ENCODE peak calls at places on chromosome 2, in six cellular contexts. O, H, L, T, Q and K are unnamed samples.

GRCh38 chr2:47531378-47532042 is 128.6 kb downstream of the MSH2 start:
- DNase-seq in O (no peak), H (no peak), L (no peak), T (no peak), Q (no peak), K (no peak)

GRCh38 chr2:67259581-67260347 is 137.4 kb upstream of the ETAA1 start:
- DNase-seq in O (no peak), H (peak; percentile 40), L (peak; percentile 95), T (peak; percentile 33), Q (no peak), K (no peak)

GRCh38 chr2:210633699-210634098 is 77.3 kb downstream of the CPS1 start:
- DNase-seq in O (no peak), H (no peak), L (no peak), T (no peak), Q (no peak), K (no peak)

GRCh38 chr2:165682546-165682945 is 111.5 kb downstream of the GALNT3 start:
- DNase-seq in O (peak; percentile 22), H (no peak), L (no peak), T (no peak), Q (no peak), K (no peak)

GRCh38 chr2:27652790-27653189 is 10.6 kb downstream of the SUPT7L start:
- DNase-seq in O (no peak), H (no peak), L (no peak), T (no peak), Q (no peak), K (no peak)

GRCh38 chr2:143375376-143375880 is 246.2 kb downstream of the ARHGAP15 start:
- DNase-seq in O (no peak), H (no peak), L (no peak), T (no peak), Q (no peak), K (no peak)

GRCh38 chr2:175535631-175536030 is 354.1 kb upstream of the ATP5MC3 start:
- DNase-seq in O (no peak), H (no peak), L (no peak), T (no peak), Q (no peak), K (no peak)

GRCh38 chr2:16262516-16263178 is 322.3 kb downstream of the MYCN start:
- DNase-seq in O (peak; percentile 87), H (no peak), L (no peak), T (no peak), Q (no peak), K (no peak)

GRCh38 chr2:195967336-195967735 is 101.3 kb downstream of the DNAH7 start:
- DNase-seq in O (no peak), H (no peak), L (no peak), T (no peak), Q (no peak), K (no peak)

GRCh38 chr2:29634918-29635317 is 286.5 kb downstream of the ALK start:
- DNase-seq in O (no peak), H (no peak), L (no peak), T (no peak), Q (no peak), K (no peak)

GRCh38 chr2:65800998-65801397 is 368.6 kb upstream of the SPRED2 start:
- DNase-seq in O (peak; percentile 11), H (peak; percentile 76), L (peak; percentile 41), T (no peak), Q (no peak), K (no peak)

GRCh38 chr2:240642806-240643092 is 17.5 kb downstream of the GPR35 start:
- DNase-seq in O (no peak), H (no peak), L (no peak), T (no peak), Q (no peak), K (no peak)

GRCh38 chr2:69645926-69646325 is 2.4 kb upstream of the AAK1 start:
- DNase-seq in O (no peak), H (no peak), L (no peak), T (no peak), Q (no peak), K (no peak)

GRCh38 chr2:42522035-42522434 is 28.3 kb upstream of the KCNG3 start:
- DNase-seq in O (no peak), H (no peak), L (no peak), T (no peak), Q (no peak), K (no peak)

GRCh38 chr2:100624536-100624935 is 61.7 kb downstream of the PDCL3 start:
- DNase-seq in O (no peak), H (no peak), L (no peak), T (no peak), Q (no peak), K (no peak)

GRCh38 chr2:28687181-28687580 is 64.4 kb upstream of the PPP1CB start:
- DNase-seq in O (no peak), H (no peak), L (no peak), T (no peak), Q (no peak), K (no peak)

GRCh38 chr2:158042666-158043065 is 59.0 kb upstream of the UPP2 start:
- DNase-seq in O (no peak), H (no peak), L (no peak), T (no peak), Q (no peak), K (no peak)

DNA sequence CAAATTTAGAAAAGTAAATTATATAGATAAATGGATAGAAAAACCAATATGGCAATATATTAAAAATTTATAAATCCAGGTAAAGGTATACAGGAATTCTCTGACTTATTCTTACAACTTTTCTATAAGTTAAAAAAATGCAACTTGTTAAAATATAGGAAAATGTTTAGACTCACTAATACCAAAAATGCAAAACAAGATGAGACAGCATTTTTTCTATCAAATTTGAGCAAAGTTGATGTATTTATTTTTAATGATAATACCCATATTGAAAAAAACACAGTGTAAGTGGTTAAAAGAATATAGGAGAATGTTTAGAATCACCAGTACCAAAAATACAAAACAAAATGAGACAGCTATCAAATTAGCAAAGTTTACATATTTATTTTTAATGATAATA is 35.7 kb downstream of the OSGEPL1 start:
- DNase-seq in O (no peak), H (no peak), L (no peak), T (no peak), Q (no peak), K (no peak)
- H3K4me3 ChIP-seq in O (no peak overlapping the region), H (no peak overlapping the region), L (no peak overlapping the region), T (no peak overlapping the region), Q (no peak overlapping the region), K (no peak overlapping the region)

GRCh38 chr2:89848114-89848513 is 1156.6 kb downstream of the RPIA start:
- DNase-seq in O (no peak), H (no peak), L (no peak), T (no peak), Q (no peak), K (no peak)

GRCh38 chr2:89848763-89849162 is 1157.3 kb downstream of the RPIA start:
- DNase-seq in O (no peak), H (no peak), L (no peak), T (no peak), Q (no peak), K (no peak)

GRCh38 chr2:89842180-89842908 is 1150.9 kb downstream of the RPIA start:
- DNase-seq in O (no peak), H (no peak), L (no peak), T (no peak), Q (no peak), K (no peak)

GRCh38 chr2:89844221-89844943 is 1152.9 kb downstream of the RPIA start:
- DNase-seq in O (no peak), H (no peak), L (no peak), T (no peak), Q (no peak), K (no peak)

GRCh38 chr2:89845532-89845931 is 1154.1 kb downstream of the RPIA start:
- DNase-seq in O (no peak), H (no peak), L (no peak), T (no peak), Q (no peak), K (no peak)
- TF ChIP-seq EZH2phosphoT487 in O (no peak), H (no peak), L (no peak), T (no peak), Q (no peak), K (no peak)

GRCh38 chr2:162734287-162734686 is 104.3 kb downstream of the KCNH7 start:
- DNase-seq in O (no peak), H (no peak), L (no peak), T (no peak), Q (no peak), K (no peak)

GRCh38 chr2:162732946-162733698 is 105.4 kb downstream of the KCNH7 start:
- DNase-seq in O (no peak), H (peak; percentile 51), L (no peak), T (peak; percentile 32), Q (peak; percentile 60), K (no peak)

GRCh38 chr2:162729469-162729868 is 109.1 kb downstream of the KCNH7 start:
- DNase-seq in O (no peak), H (no peak), L (no peak), T (no peak), Q (no peak), K (no peak)

GRCh38 chr2:162734866-162735265 is 103.7 kb downstream of the KCNH7 start:
- DNase-seq in O (no peak), H (no peak), L (no peak), T (no peak), Q (peak; percentile 58), K (no peak)

GRCh38 chr2:162731917-162732804 is 106.4 kb downstream of the KCNH7 start:
- DNase-seq in O (no peak), H (no peak), L (no peak), T (no peak), Q (peak; percentile 90), K (no peak)
- H3K4me3 ChIP-seq in O (no peak overlapping the region), H (no peak overlapping the region), L (no peak overlapping the region), T (no peak overlapping the region), Q (peak overlapping the region; percentile 69), K (no peak overlapping the region)

DNA sequence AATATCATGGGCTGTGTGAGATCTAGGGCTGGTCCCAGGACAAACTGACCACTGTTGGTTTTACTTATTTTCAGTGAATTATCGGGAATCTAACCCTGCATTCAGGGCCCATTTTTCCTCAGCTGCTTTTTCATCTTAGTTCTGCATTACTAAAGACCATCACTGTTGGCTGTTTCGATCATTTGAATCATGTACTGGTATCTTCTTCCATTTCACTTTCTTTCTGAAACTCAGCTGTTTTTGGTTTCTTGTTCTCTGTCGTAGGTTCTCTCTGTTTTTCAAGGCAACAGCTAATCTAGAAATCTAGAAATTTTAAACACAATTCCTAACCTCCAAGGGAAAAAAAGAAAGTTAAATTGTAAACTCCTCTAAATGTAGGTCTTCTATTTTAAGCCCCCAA is 159.9 kb upstream of the SESTD1 start:
- DNase-seq in O (no peak), H (no peak), L (no peak), T (no peak), Q (peak; percentile 18), K (no peak)
- TF ChIP-seq EZH2phosphoT487 in O (no peak), H (no peak), L (no peak), T (no peak), Q (no peak), K (no peak)

DNA sequence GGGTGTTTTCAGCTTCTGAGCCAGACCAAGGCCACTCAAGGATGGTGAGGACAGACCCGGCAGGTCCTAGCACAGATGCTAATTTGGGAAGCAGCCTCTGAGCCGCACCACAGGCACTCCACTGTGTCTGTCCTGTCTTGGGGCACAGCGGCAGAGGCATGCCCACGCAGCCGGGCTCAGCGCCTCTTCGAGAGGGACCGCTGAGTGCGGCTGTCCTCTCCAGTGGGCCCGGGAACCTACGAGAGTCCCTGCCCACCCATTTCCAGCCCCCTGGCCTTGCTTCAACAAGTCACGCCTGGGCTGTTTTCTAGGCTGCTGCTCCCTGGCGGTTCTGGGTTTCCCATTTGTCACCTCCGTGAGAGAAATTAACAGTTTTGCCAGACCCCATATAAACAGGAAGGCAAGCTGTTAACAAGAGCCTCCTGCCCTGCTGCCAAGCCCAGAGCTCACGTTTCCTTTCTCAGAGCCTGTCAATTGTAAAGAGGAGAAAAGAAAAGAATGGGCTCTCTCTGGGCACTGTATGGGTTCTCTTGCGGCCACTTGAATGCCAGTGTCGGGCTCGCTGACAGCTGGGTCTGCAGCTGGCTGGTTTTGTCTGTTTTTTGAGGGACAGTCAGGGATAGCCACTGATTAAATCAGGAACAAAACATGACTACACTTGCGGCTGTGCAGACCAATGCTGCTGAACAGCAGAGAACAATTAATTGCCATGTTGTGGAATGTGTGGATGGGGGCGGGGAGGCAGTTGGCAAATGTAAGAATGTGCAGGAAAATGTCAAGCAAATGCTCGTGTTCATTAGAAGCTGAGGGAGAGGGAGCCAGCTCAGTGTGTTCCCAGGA is 30.6 kb downstream of the TMEM17 start:
- DNase-seq in O (peak; percentile 72), H (peak; percentile 20), L (peak; percentile 54), T (no peak), Q (no peak), K (no peak)
- H3K4me3 ChIP-seq in O (no peak overlapping the region), H (no peak overlapping the region), L (peak overlapping the region; percentile 38), T (no peak overlapping the region), Q (no peak overlapping the region), K (no peak overlapping the region)